ENCODE peak calls at places on chromosomes 3 and 15, in seven cellular contexts. Y, T, L, E, P, H and B are unnamed samples.

GRCh38 chr3:72155391-72156064 is 370.6 kb upstream of the PROK2 start:
- DNase-seq in P (no peak), L (peak), T (peak), H (peak), E (no peak), Y (peak), B (peak)

GRCh38 chr3:123749716-123750115 is 134.4 kb downstream of the MYLK start:
- DNase-seq in E (no peak), L (peak), T (peak), Y (peak), H (peak), P (no peak), B (peak)

GRCh38 chr3:112061152-112061551 is 25.0 kb upstream of the C3orf52 start:
- DNase-seq in E (no peak), T (peak), H (no peak), P (no peak), Y (peak), L (peak), B (peak)

GRCh38 chr3:156142649-156143048 is 22.3 kb downstream of the KCNAB1 start:
- DNase-seq in P (no peak), E (no peak), H (no peak), Y (peak), T (peak), L (peak), B (peak)

GRCh38 chr3:52121813-52122212 is 32.4 kb downstream of the POC1A start:
- DNase-seq in L (no peak), T (no peak), Y (no peak), H (peak), P (no peak), E (peak), B (no peak)

GRCh38 chr3:128800241-128801187 is 74.5 kb downstream of the RAB7A start:
- DNase-seq in E (no peak), H (no peak), L (no peak), T (no peak), P (no peak), Y (no peak), B (peak)

GRCh38 chr15:97504031-97504430 is 456.5 kb upstream of the ARRDC4 start:
- DNase-seq in P (no peak), H (peak), Y (peak), T (peak), L (peak), E (no peak), B (peak)

GRCh38 chr3:149009732-149010131 is 18.4 kb downstream of the GYG1 start:
- DNase-seq in H (peak), E (no peak), T (no peak), L (no peak), Y (no peak), P (no peak), B (peak)

GRCh38 chr3:33250712-33251111 is 26.5 kb upstream of the FBXL2 start:
- DNase-seq in E (no peak), H (no peak), Y (no peak), P (peak), L (peak), T (peak), B (peak)

GRCh38 chr3:15268033-15268631 is 62.1 kb downstream of the CAPN7 start:
- DNase-seq in E (peak), P (peak), Y (peak), H (peak), T (peak), L (peak), B (peak)

GRCh38 chr3:22157848-22158247 is 406.8 kb upstream of the ZNF385D start:
- DNase-seq in P (no peak), L (no peak), Y (no peak), E (no peak), H (no peak), T (no peak), B (no peak)
- H3K4me3 ChIP-seq in P (no peak), L (no peak), Y (no peak), E (no peak), H (no peak), T (no peak), B (no peak)

DNA sequence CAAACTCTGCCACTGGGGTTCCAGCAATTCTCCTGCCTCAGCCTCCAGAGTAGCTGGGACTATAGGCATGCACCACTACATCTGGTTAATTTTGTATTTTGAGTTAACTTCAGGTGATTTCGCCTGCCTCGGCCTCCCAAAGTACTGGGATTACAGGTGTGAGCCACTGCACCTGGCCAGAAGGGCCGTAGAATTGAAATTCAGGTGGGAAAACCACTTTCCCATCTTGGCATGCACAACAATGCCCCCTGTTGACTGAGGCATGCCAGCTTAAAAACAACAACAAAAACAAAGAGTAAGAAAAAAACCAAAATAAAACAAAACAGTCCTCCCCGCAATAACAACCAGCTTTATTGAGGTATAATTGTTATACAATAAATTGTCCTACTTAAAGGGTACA is 32.6 kb upstream of the RAB11A start:
- DNase-seq in Y (no peak), H (no peak), P (peak), L (no peak), T (no peak), E (no peak), B (no peak)
- TF ChIP-seq CTCF in Y (no peak), H (peak), P (peak), L (peak), T (no peak), E (peak), B (peak)

DNA sequence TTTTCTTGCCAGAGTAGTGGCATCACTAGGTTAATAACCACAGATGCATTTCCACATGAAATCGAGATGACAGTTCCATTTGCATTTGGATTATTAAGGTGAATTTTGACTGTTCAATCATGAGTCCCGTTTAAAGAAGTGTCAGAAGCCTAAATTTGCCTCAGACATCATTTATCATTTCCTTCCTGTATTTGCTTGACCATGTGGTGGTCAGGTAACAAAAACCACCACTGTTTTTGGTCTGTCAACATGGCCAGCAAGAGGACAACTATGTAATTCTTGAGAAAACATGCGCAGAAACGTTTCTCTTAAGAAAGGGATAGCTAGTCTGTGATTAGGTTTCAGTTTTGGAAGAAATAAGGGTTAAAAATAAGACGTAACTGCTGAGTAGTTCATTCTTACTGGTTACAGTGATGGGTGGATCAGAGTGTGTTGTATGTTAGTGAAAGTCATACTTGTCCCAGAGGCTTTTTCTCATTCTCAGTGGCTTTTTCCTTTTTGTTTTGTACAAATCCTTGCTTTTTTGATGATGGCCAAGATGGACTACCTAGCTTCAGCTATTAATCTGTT is 204.5 kb downstream of the AKAP13 start:
- DNase-seq in Y (no peak), H (no peak), E (no peak), T (no peak), P (no peak), L (no peak), B (no peak)
- H3K4me3 ChIP-seq in Y (no peak), H (no peak), E (no peak), T (no peak), P (no peak), L (no peak), B (no peak)

GRCh38 chr3:38627956-38628355 is 21.5 kb downstream of the SCN5A start:
- DNase-seq in L (no peak), E (peak), Y (no peak), H (peak), T (no peak), P (peak), B (peak)
- TF ChIP-seq CTCF in L (peak), E (peak), Y (peak), H (peak), T (peak), P (peak), B (peak)

DNA sequence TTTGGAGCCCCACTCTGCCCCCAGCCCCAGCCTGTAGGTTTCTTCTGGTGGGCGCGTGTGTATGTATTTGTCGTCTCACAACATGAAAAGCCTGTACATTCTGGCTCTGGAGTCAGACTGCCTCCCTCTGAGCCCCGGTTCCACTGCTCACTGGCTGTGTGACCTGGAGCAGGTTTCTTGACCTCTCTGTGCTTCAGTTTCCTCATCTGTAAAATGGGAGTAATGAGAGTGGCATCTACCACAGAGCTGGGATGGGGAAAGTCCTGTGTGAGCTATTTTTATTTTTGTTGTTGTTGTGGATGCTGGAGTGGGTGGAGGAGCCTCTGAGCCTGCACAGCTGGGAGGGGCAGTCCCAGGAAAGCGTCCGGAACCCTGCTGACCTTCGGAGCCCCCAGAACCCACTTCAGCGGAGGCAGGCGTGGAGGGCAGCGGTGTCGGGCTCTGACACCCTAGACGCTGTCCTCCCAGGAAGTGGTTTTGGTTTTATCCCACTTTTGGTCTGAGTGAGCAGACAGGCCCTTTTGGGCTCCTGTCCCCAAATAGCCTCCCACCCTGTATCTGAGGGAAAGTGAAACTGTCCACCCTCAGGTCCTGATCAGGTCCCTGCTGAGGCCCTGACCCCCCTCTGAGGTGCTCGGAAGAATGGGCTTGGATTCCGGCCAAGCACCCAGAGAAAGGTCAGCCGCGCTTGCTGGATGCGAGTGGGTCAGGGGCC is 103.5 kb downstream of the CHSY1 start:
- DNase-seq in Y (no peak), P (no peak), H (peak), L (no peak), E (no peak), T (no peak), B (no peak)
- H3K4me3 ChIP-seq in Y (no peak), P (no peak), H (no peak), L (no peak), E (no peak), T (no peak), B (no peak)

DNA sequence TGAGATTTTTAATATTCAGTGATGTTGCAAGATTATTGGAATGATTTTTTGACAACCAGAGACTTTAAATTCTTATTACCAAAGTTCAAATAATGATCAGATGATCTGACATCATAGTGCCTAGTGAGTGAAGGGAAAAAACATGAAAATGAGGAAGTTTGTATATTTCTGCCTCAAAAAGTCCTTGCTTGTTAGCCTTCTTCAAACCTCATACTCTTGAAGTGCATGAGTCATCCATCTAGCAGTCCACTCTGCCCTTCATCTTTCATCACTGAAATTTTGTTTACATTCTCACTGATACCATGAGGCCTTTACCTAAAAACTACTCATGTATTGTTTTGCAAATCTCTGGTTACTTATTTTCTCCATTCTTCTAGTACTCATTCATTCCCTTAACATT is 23.9 kb upstream of the OR5H6 start:
- DNase-seq in E (no peak), L (no peak), H (peak), T (no peak), P (no peak), Y (no peak), B (peak)
- TF ChIP-seq CTCF in E (no peak), L (no peak), H (no peak), T (no peak), P (no peak), Y (no peak), B (no peak)

GRCh38 chr3:187370051-187370450 is 1.9 kb downstream of the RTP4 start:
- DNase-seq in P (no peak), Y (no peak), E (no peak), L (no peak), H (no peak), T (no peak), B (no peak)

GRCh38 chr3:187368765-187369450 is 723 bp downstream of the RTP4 start:
- DNase-seq in L (no peak), E (no peak), H (peak), T (peak), P (no peak), Y (no peak), B (no peak)

GRCh38 chr3:187367561-187368103 is 553 bp upstream of the RTP4 start:
- DNase-seq in Y (no peak), L (no peak), E (no peak), T (no peak), P (no peak), H (no peak), B (no peak)

GRCh38 chr3:187368251-187368733 is at the start of gene RTP4:
- DNase-seq in H (peak), T (peak), P (no peak), E (peak), L (peak), Y (peak), B (peak)
- H3K4me3 ChIP-seq in H (no peak), T (peak), P (no peak), E (peak), L (peak), Y (peak), B (peak)